ENCODE peak calls at places on chromosomes 6 and 20, in four cellular contexts. V is CD4-positive, alpha-beta T cell; U is Peyer's patch; Z is fibroblast of lung. P is an unnamed sample.
A peak's percentile ranks its signal among the peaks of the same experiment; 100 is the strongest.

GRCh38 chr20:59062057-59062456 is 19.5 kb upstream of the PRELID3B start:
- DNase-seq in V (no peak), Z (no peak), U (no peak), P (no peak)

GRCh38 chr6:136510782-136511181 is 39.4 kb downstream of the MAP7 start:
- DNase-seq in U (no peak), V (no peak), Z (peak; percentile 28), P (no peak)

GRCh38 chr6:1253816-1254215 is 58.1 kb upstream of the FOXQ1 start:
- DNase-seq in V (no peak), Z (no peak), U (no peak), P (no peak)

GRCh38 chr6:84665392-84665791 is 99.0 kb downstream of the TBX18 start:
- DNase-seq in U (no peak), Z (no peak), V (no peak), P (no peak)

GRCh38 chr6:148746363-148747144 is at the start of gene UST:
- DNase-seq in V (peak; percentile 44), U (peak; percentile 83), Z (peak; percentile 93), P (peak; percentile 35)

GRCh38 chr6:20866940-20867630 is 332.8 kb downstream of the CDKAL1 start:
- DNase-seq in Z (peak; percentile 59), V (no peak), U (no peak), P (no peak)

GRCh38 chr6:33886673-33887144 is 82.9 kb upstream of the MLN start:
- DNase-seq in V (no peak), Z (peak; percentile 38), U (no peak), P (no peak)

GRCh38 chr6:55180258-55180657 is 5.9 kb downstream of the HCRTR2 start:
- DNase-seq in U (no peak), V (no peak), Z (no peak), P (no peak)

GRCh38 chr6:70956451-70957283 is at the start of gene B3GAT2:
- DNase-seq in V (no peak), U (no peak), Z (peak; percentile 15), P (peak; percentile 55)

GRCh38 chr20:61053487-61054277 is 198.4 kb upstream of the CDH4 start:
- DNase-seq in U (no peak), Z (no peak), V (no peak), P (no peak)

GRCh38 chr20:19212524-19213502 is at the start of gene SLC24A3:
- DNase-seq in V (no peak), U (no peak), Z (peak; percentile 9), P (no peak)

GRCh38 chr20:49505518-49505917 is 23.1 kb upstream of the KCNB1 start:
- DNase-seq in V (no peak), U (no peak), Z (peak; percentile 78), P (no peak)

GRCh38 chr6:617485-618100 is 39.3 kb downstream of the HUS1B start:
- DNase-seq in U (no peak), Z (no peak), V (no peak), P (no peak)

GRCh38 chr20:57397004-57397692 is 6.0 kb downstream of the RBM38 start:
- DNase-seq in U (no peak), V (no peak), Z (peak; percentile 44), P (no peak)

GRCh38 chr6:117188627-117189201 is 76.6 kb upstream of the VGLL2 start:
- DNase-seq in V (no peak), U (no peak), Z (no peak), P (no peak)

GRCh38 chr20:48703511-48704219 is 124.1 kb downstream of the PREX1 start:
- DNase-seq in V (no peak), U (no peak), Z (no peak), P (peak; percentile 41)

GRCh38 chr6:502761-503160 is 111.2 kb downstream of the IRF4 start:
- DNase-seq in U (no peak), Z (no peak), V (no peak), P (no peak)

GRCh38 chr6:100228437-100229424 is 234.7 kb upstream of the MCHR2 start:
- DNase-seq in Z (peak; percentile 75), V (peak; percentile 1), U (peak; percentile 60), P (peak; percentile 12)

GRCh38 chr6:82143041-82143481 is 104.5 kb downstream of the IBTK start:
- DNase-seq in U (no peak), V (no peak), Z (peak; percentile 26), P (no peak)

GRCh38 chr6:75363304-75363703 is 78.7 kb upstream of the TMEM30A start:
- DNase-seq in Z (no peak), V (no peak), U (no peak), P (no peak)

GRCh38 chr6:63014290-63014689 is 197.0 kb upstream of the FKBP1C start:
- DNase-seq in U (no peak), V (no peak), Z (no peak), P (no peak)

GRCh38 chr6:149122850-149123821 is 194.4 kb upstream of the TAB2 start:
- DNase-seq in Z (no peak), U (no peak), V (no peak), P (no peak)

GRCh38 chr6:105677671-105678475 is 275.0 kb upstream of the PREP start:
- DNase-seq in U (no peak), Z (peak; percentile 28), V (no peak), P (no peak)

GRCh38 chr6:38846844-38847243 is 131.7 kb downstream of the DNAH8 start:
- DNase-seq in U (no peak), V (no peak), Z (peak; percentile 42), P (no peak)

GRCh38 chr6:30889138-30889885 is 5.0 kb downstream of the DDR1 start:
- DNase-seq in U (no peak), Z (no peak), V (no peak), P (no peak)

GRCh38 chr6:30887901-30888300 is 3.6 kb downstream of the DDR1 start:
- DNase-seq in V (no peak), Z (peak; percentile 14), U (no peak), P (no peak)

GRCh38 chr6:30886897-30887255 is 2.6 kb downstream of the DDR1 start:
- DNase-seq in V (no peak), Z (no peak), U (no peak), P (no peak)

GRCh38 chr6:30889921-30890645 is 5.8 kb downstream of the DDR1 start:
- DNase-seq in Z (peak; percentile 52), V (no peak), U (no peak), P (peak; percentile 54)

GRCh38 chr6:30888472-30889137 is 4.3 kb downstream of the DDR1 start:
- DNase-seq in V (no peak), U (no peak), Z (peak; percentile 61), P (peak; percentile 60)
- H3K27ac ChIP-seq in V (no peak overlapping the region), U (no peak overlapping the region), Z (no peak overlapping the region), P (peak overlapping the region; percentile 99)

GRCh38 chr20:34872604-34873224 is at the start of gene GGT7:
- DNase-seq in U (peak; percentile 83), Z (peak; percentile 67), V (peak; percentile 88), P (peak; percentile 72)
- H3K27ac ChIP-seq in U (peak within 1 kb of the TSS; percentile 69), Z (peak within 1 kb of the TSS; percentile 4), V (no peak within 1 kb of the TSS), P (peak within 1 kb of the TSS; percentile 76)

GRCh38 chr6:150377211-150377781 is 8.5 kb downstream of the IYD start:
- DNase-seq in V (no peak), U (no peak), Z (peak; percentile 47), P (peak; percentile 6)
- H3K27ac ChIP-seq in V (no peak overlapping the region), U (no peak overlapping the region), Z (no peak overlapping the region), P (no peak overlapping the region)

DNA sequence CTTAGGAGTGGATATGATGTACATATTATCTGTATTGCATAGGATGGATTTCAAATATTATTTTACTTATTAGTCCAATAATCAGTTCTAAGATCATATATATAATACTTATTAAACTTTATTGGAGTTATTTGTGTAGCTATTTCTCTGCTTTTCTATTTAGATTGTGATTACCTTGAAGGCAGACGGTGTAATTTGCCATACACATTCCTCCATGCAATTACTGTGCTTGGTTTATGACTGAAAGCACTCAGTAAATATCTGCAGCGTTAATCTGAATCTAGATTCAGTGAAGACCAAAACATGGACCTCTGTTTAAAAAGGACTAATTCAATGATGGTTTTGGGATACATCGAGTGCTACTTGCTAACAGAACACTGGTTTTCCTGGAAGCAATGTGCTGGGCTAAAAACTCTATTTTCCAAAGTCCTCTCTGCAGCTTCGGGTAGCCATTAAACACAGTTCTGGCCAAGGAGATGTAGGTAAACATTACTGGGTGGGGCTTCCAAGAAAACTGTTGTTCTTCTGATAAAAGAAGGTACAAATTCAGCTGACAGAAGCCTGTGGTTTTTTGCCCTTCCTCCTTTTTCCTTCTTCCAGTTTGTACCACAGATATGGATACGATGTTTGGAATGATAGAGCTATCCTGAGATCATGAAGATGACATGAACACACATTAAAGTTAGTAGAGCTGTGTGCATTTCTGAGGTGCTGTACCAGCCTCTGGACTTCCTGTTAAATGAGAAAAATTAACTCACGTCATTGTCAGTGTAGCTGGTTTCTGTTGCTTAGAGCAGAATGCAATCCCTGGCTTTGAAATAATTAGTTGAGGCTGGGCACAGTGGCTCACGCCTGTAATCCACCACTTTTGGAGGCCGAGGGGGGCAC is 136.5 kb upstream of the NUP153 start:
- DNase-seq in U (no peak), V (no peak), Z (peak; percentile 30), P (no peak)
- H3K27ac ChIP-seq in U (no peak overlapping the region), V (no peak overlapping the region), Z (no peak overlapping the region), P (no peak overlapping the region)

GRCh38 chr20:39777610-39778009 is 815.5 kb downstream of the DHX35 start:
- DNase-seq in U (no peak), Z (no peak), V (no peak), P (no peak)
- H3K27ac ChIP-seq in U (no peak overlapping the region), Z (no peak overlapping the region), V (no peak overlapping the region), P (no peak overlapping the region)

GRCh38 chr20:47503685-47504084 is 2.0 kb downstream of the NCOA3 start:
- DNase-seq in V (no peak), U (no peak), Z (no peak), P (no peak)
- H3K27ac ChIP-seq in V (no peak overlapping the region), U (peak overlapping the region; percentile 92), Z (no peak overlapping the region), P (no peak overlapping the region)

DNA sequence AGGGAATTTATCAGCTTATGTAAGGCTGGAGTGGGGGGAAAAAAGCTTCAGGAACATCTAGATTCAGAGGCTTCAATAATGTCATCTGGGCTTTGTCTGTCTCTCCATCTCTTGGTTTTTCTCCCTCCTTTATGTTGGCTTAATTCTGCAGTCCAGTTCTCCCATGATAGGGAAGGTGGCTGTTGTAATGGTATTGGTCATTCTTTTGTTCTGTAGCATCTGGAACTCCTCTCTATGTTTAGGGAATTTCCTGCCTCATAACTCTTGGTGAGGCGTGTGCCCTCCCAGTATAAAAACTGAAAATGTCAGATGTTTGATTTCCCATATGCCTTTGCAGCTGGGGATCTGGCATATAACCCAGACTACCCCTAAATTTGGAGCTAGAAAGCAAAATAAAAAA is 125.2 kb upstream of the COL21A1 start:
- DNase-seq in Z (no peak), V (no peak), U (no peak), P (no peak)
- H3K27ac ChIP-seq in Z (no peak overlapping the region), V (no peak overlapping the region), U (peak overlapping the region; percentile 14), P (no peak overlapping the region)

GRCh38 chr6:53264337-53264736 is 84.4 kb downstream of the ELOVL5 start:
- DNase-seq in V (no peak), U (no peak), Z (no peak), P (no peak)
- H3K27ac ChIP-seq in V (no peak overlapping the region), U (no peak overlapping the region), Z (peak overlapping the region; percentile 3), P (no peak overlapping the region)

GRCh38 chr6:170193326-170193821 is 97.5 kb downstream of the DLL1 start:
- DNase-seq in U (no peak), V (no peak), Z (no peak), P (no peak)
- H3K27ac ChIP-seq in U (no peak overlapping the region), V (no peak overlapping the region), Z (no peak overlapping the region), P (no peak overlapping the region)